ENCODE peak calls at places on chromosomes 16 and 17, in nine cellular contexts. E is globus pallidus; I is mesenteric fat pad; Y is AML-193; V is GM04504; K is kidney glomerular epithelial cell; H is NCI-H510A treated with DMSO at 0.1 percent for 48 hours; R is NCI-H1417; N is activated CD4-positive, alpha-beta T cell treated with anti-CD3 and anti-CD28 coated beads for 48 hours. O is an unnamed sample.

GRCh38 chr16:80015566-80015965 is 415.0 kb upstream of the MAF start:
- DNase-seq in E (no peak), I (no peak), Y (no peak), V (no peak), K (no peak), H (no peak), R (no peak), N (no peak), O (no peak)

GRCh38 chr16:50354629-50355456 is 13.9 kb downstream of the BRD7 start:
- DNase-seq in E (no peak), I (no peak), Y (peak), V (no peak), K (peak), H (peak), R (no peak), N (no peak), O (no peak)

GRCh38 chr17:21538615-21539014 is 153.7 kb upstream of the KCNJ18 start:
- DNase-seq in E (no peak), I (no peak), Y (no peak), V (no peak), K (no peak), H (no peak), R (no peak), N (no peak), O (no peak)

GRCh38 chr17:61635913-61636432 is 45.0 kb upstream of the NACA2 start:
- DNase-seq in E (peak), I (no peak), Y (peak), V (peak), K (peak), H (peak), R (peak), N (peak), O (no peak)

GRCh38 chr17:73343168-73343634 is 31.4 kb upstream of the CDC42EP4 start:
- DNase-seq in E (peak), I (no peak), Y (no peak), V (peak), K (peak), H (no peak), R (peak), N (no peak), O (no peak)

GRCh38 chr16:84065536-84066132 is 23.0 kb upstream of the SLC38A8 start:
- DNase-seq in E (peak), I (no peak), Y (peak), V (peak), K (peak), H (peak), R (peak), N (peak), O (no peak)

GRCh38 chr16:87625241-87625797 is 23.0 kb downstream of the JPH3 start:
- DNase-seq in E (no peak), I (no peak), Y (no peak), V (no peak), K (no peak), H (no peak), R (no peak), N (no peak), O (no peak)

GRCh38 chr16:8295436-8295835 is 294.9 kb downstream of the TMEM114 start:
- DNase-seq in E (no peak), I (no peak), Y (no peak), V (no peak), K (no peak), H (no peak), R (no peak), N (no peak), O (no peak)

GRCh38 chr17:74126959-74127358 is 76.5 kb upstream of the RPL38 start:
- DNase-seq in E (no peak), I (peak), Y (no peak), V (no peak), K (no peak), H (no peak), R (no peak), N (no peak), O (peak)

GRCh38 chr17:40345161-40346034 is 19.1 kb downstream of the GJD3 start:
- DNase-seq in E (no peak), I (no peak), Y (no peak), V (no peak), K (peak), H (peak), R (no peak), N (no peak), O (no peak)

GRCh38 chr17:57557793-57558681 is 187.1 kb downstream of the CCDC182 start:
- DNase-seq in E (no peak), I (no peak), Y (no peak), V (no peak), K (peak), H (no peak), R (peak), N (no peak), O (no peak)

GRCh38 chr17:66687570-66688284 is 147.2 kb upstream of the CACNG5 start:
- DNase-seq in E (no peak), I (no peak), Y (no peak), V (no peak), K (no peak), H (no peak), R (no peak), N (no peak), O (no peak)

GRCh38 chr16:85159226-85159980 is 47.1 kb upstream of the CIBAR2 start:
- DNase-seq in E (no peak), I (no peak), Y (no peak), V (no peak), K (no peak), H (no peak), R (no peak), N (no peak), O (no peak)

GRCh38 chr17:42659079-42659931 is at the start of gene TUBG2:
- DNase-seq in E (peak), I (peak), Y (peak), V (peak), K (peak), H (peak), R (peak), N (peak), O (peak)

GRCh38 chr17:71180801-71181385 is 939.9 kb upstream of the SOX9 start:
- DNase-seq in E (no peak), I (no peak), Y (no peak), V (peak), K (no peak), H (no peak), R (peak), N (no peak), O (no peak)

O was measured in RWPE2.